ENCODE peak calls at places on chromosomes 12 and 14, in four cellular contexts. M is HCT116, V is HepG2, S is K562. I is an unnamed sample.

GRCh38 chr14:105484069-105484996 is 2.4 kb upstream of the CRIP1 start:
- DNase-seq in M (no peak), V (no peak), S (no peak), I (no peak)

GRCh38 chr14:103552811-103553210 is 9.6 kb downstream of the BAG5 start:
- DNase-seq in V (no peak), M (no peak), S (no peak), I (no peak)

GRCh38 chr14:59343585-59343984 is 121.6 kb downstream of the GPR135 start:
- DNase-seq in S (no peak), V (no peak), M (no peak), I (no peak)

GRCh38 chr12:98840325-98840724 is 195.2 kb downstream of the APAF1 start:
- DNase-seq in V (no peak), S (no peak), M (no peak), I (no peak)

GRCh38 chr12:12585115-12585862 is 22.6 kb upstream of the DUSP16 start:
- DNase-seq in M (no peak), S (no peak), V (peak), I (no peak)

GRCh38 chr12:109797905-109798669 is 35.1 kb downstream of the TRPV4 start:
- DNase-seq in V (no peak), M (no peak), S (peak), I (no peak)

GRCh38 chr12:1204581-1205121 is 213.6 kb downstream of the ERC1 start:
- DNase-seq in M (no peak), V (no peak), S (no peak), I (no peak)

GRCh38 chr12:54257332-54257731 is 22.6 kb downstream of the CBX5 start:
- DNase-seq in M (no peak), S (no peak), V (no peak), I (no peak)

GRCh38 chr12:80353254-80353653 is 90.8 kb upstream of the PTPRQ start:
- DNase-seq in M (no peak), S (no peak), V (peak), I (no peak)

GRCh38 chr14:104739546-104740516 is 13.1 kb upstream of the SIVA1 start:
- DNase-seq in M (no peak), S (no peak), V (no peak), I (no peak)

GRCh38 chr14:100211893-100212292 is 27.1 kb upstream of the YY1 start:
- DNase-seq in V (no peak), S (no peak), M (no peak), I (no peak)

GRCh38 chr12:42968426-42968825 is 378.9 kb upstream of the PRICKLE1 start:
- DNase-seq in S (no peak), M (no peak), V (no peak), I (no peak)

GRCh38 chr12:38892090-38892786 is 13.2 kb downstream of the CPNE8 start:
- DNase-seq in V (peak), M (no peak), S (no peak), I (no peak)

GRCh38 chr14:29763342-29763858 is 164.2 kb downstream of the PRKD1 start:
- DNase-seq in S (no peak), V (no peak), M (no peak), I (no peak)

GRCh38 chr12:56518570-56518969 is 3.0 kb upstream of the RBMS2 start:
- DNase-seq in S (no peak), M (no peak), V (peak), I (no peak)

GRCh38 chr12:6462234-6462995 is 8.1 kb downstream of the VAMP1 start:
- DNase-seq in M (no peak), V (no peak), S (no peak), I (no peak)

GRCh38 chr14:31895206-31895605 is 181.9 kb upstream of the ARHGAP5 start:
- DNase-seq in M (no peak), V (peak), S (no peak), I (no peak)

GRCh38 chr12:34292736-34293625 is 270.7 kb downstream of the ALG10 start:
- DNase-seq in S (peak), V (peak), M (no peak), I (peak)

GRCh38 chr12:25496098-25496587 is 56.9 kb downstream of the LMNTD1 start:
- DNase-seq in V (no peak), S (no peak), M (no peak), I (no peak)

GRCh38 chr14:68191567-68192321 is 372.2 kb downstream of the RAD51B start:
- DNase-seq in V (peak), S (no peak), M (peak), I (peak)

GRCh38 chr14:104660597-104660996 is 28.8 kb upstream of the INF2 start:
- DNase-seq in V (no peak), S (no peak), M (no peak), I (no peak)

GRCh38 chr12:53207042-53207441 is at the start of gene ITGB7:
- DNase-seq in V (no peak), M (no peak), S (peak), I (no peak)

GRCh38 chr12:101859664-101860607 is 17.4 kb upstream of the DRAM1 start:
- DNase-seq in M (no peak), V (no peak), S (no peak), I (no peak)

GRCh38 chr14:22544406-22544805 is 44.6 kb downstream of the DAD1 start:
- DNase-seq in M (no peak), S (no peak), V (no peak), I (no peak)
- H3K27ac ChIP-seq in M (no peak), S (no peak), V (no peak), I (no peak)

GRCh38 chr12:59871779-59872178 is 275.9 kb downstream of the SLC16A7 start:
- DNase-seq in S (no peak), M (no peak), V (no peak), I (no peak)
- TF ChIP-seq TCF7L2 in S (no peak), M (no peak), V (no peak), I (no peak)

GRCh38 chr12:2624543-2625266 is 170.1 kb upstream of the FKBP4 start:
- DNase-seq in V (no peak), M (peak), S (peak), I (no peak)
- TF ChIP-seq CTCF in V (peak), M (peak), S (peak), I (no peak)

GRCh38 chr12:49783917-49784676 is 42.7 kb downstream of the TMBIM6 start:
- DNase-seq in M (no peak), V (no peak), S (no peak), I (no peak)
- H3K27ac ChIP-seq in M (no peak), V (no peak), S (no peak), I (no peak)